ENCODE peak calls at places on chromosomes 11 and 22, in eight cellular contexts. A, P, N, H, B, E, W and S are unnamed samples.

GRCh38 chr22:42296381-42296853 is 26.0 kb upstream of the TCF20 start:
- DNase-seq in W (no peak), P (peak; percentile 59), E (no peak), N (peak; percentile 54), B (peak; percentile 37), H (no peak), A (peak; percentile 63), S (peak; percentile 65)

GRCh38 chr11:10305964-10306918 is 1.4 kb downstream of the ADM start:
- DNase-seq in A (no peak), H (no peak), E (no peak), P (peak; percentile 37), N (peak; percentile 65), W (peak; percentile 36), B (peak; percentile 21), S (no peak)

GRCh38 chr11:93236741-93237675 is 39.2 kb upstream of the SLC36A4 start:
- DNase-seq in W (peak; percentile 36), H (peak; percentile 25), B (peak; percentile 35), A (no peak), N (no peak), E (peak; percentile 55), P (no peak), S (no peak)

GRCh38 chr22:36860821-36861659 is at the start of gene NCF4:
- DNase-seq in B (no peak), N (no peak), H (no peak), E (no peak), A (no peak), W (no peak), P (no peak), S (no peak)

GRCh38 chr11:129681344-129682114 is 134.1 kb upstream of the TMEM45B start:
- DNase-seq in H (no peak), N (no peak), B (no peak), E (no peak), A (no peak), W (no peak), P (no peak), S (no peak)

GRCh38 chr11:14423633-14424032 is 64.7 kb upstream of the RRAS2 start:
- DNase-seq in P (no peak), N (no peak), A (no peak), E (peak; percentile 87), H (no peak), B (no peak), W (peak; percentile 79), S (no peak)

GRCh38 chr11:29534831-29535230 is 482.0 kb downstream of the KCNA4 start:
- DNase-seq in P (no peak), E (no peak), H (no peak), B (no peak), A (no peak), N (no peak), W (peak; percentile 9), S (no peak)

GRCh38 chr11:1193326-1194230 is 29.3 kb upstream of the MUC5B start:
- DNase-seq in B (no peak), E (no peak), P (peak; percentile 24), H (no peak), N (peak; percentile 9), A (peak; percentile 42), W (no peak), S (no peak)

GRCh38 chr11:69662806-69663205 is 12.3 kb downstream of the LTO1 start:
- DNase-seq in N (peak; percentile 10), B (no peak), A (no peak), H (no peak), W (no peak), P (no peak), E (no peak), S (no peak)

GRCh38 chr11:4044971-4045646 is 49.5 kb upstream of the RRM1 start:
- DNase-seq in E (no peak), B (no peak), N (no peak), W (no peak), A (no peak), H (no peak), P (no peak), S (no peak)

GRCh38 chr11:112172362-112172994 is 2.8 kb upstream of the BCO2 start:
- DNase-seq in W (peak; percentile 57), P (no peak), H (no peak), N (no peak), A (no peak), B (no peak), E (peak; percentile 54), S (no peak)

GRCh38 chr11:72598901-72599300 is 75.3 kb downstream of the PDE2A start:
- DNase-seq in B (peak; percentile 62), W (peak; percentile 26), A (no peak), N (peak; percentile 68), E (peak; percentile 32), H (no peak), P (no peak), S (no peak)

GRCh38 chr22:23394525-23395326 is 185.4 kb downstream of the IGLL1 start:
- DNase-seq in B (no peak), A (no peak), P (no peak), N (peak; percentile 9), E (no peak), W (no peak), H (no peak), S (no peak)

GRCh38 chr11:81644239-81644840 is 1089.3 kb downstream of the FAM181B start:
- DNase-seq in H (peak; percentile 67), A (peak; percentile 14), E (peak; percentile 26), P (no peak), N (peak; percentile 12), W (peak; percentile 39), B (no peak), S (peak; percentile 2)

GRCh38 chr22:28034760-28035401 is 115.8 kb upstream of the PITPNB start:
- DNase-seq in E (peak; percentile 74), P (peak; percentile 61), A (peak; percentile 96), B (no peak), H (no peak), N (no peak), W (peak; percentile 49), S (peak; percentile 85)

GRCh38 chr11:35035894-35036408 is 103.0 kb upstream of the CD44 start:
- DNase-seq in E (peak; percentile 96), H (no peak), A (peak; percentile 7), W (peak; percentile 98), N (no peak), P (no peak), B (no peak), S (no peak)

GRCh38 chr11:64334764-64335741 is 5.0 kb upstream of the CCDC88B start:
- DNase-seq in B (peak; percentile 87), P (peak; percentile 51), N (no peak), W (peak; percentile 94), H (peak; percentile 94), A (peak; percentile 87), E (peak; percentile 96), S (no peak)

GRCh38 chr11:65280646-65281045 is 18.9 kb downstream of the POLA2 start:
- DNase-seq in E (peak; percentile 44), N (no peak), A (no peak), W (no peak), P (no peak), B (no peak), H (no peak), S (no peak)

GRCh38 chr22:48084041-48084748 is 1321.7 kb downstream of the TBC1D22A start:
- DNase-seq in W (no peak), N (no peak), B (no peak), A (no peak), H (no peak), P (no peak), E (no peak), S (peak; percentile 9)

GRCh38 chr22:50221410-50222300 is 20.8 kb downstream of the SELENOO start:
- DNase-seq in W (no peak), P (peak; percentile 33), B (no peak), H (no peak), A (no peak), E (no peak), N (no peak), S (no peak)

GRCh38 chr11:9736365-9736764 is 72.5 kb downstream of the SWAP70 start:
- DNase-seq in A (no peak), E (no peak), B (no peak), P (no peak), N (no peak), W (no peak), H (no peak), S (no peak)

GRCh38 chr11:3138178-3139085 is 26.7 kb downstream of the OSBPL5 start:
- DNase-seq in B (no peak), H (no peak), A (no peak), E (no peak), P (peak; percentile 17), W (no peak), N (peak; percentile 50), S (no peak)

GRCh38 chr22:45503071-45503815 is 560 bp downstream of the FBLN1 start:
- DNase-seq in N (peak; percentile 40), W (no peak), E (no peak), P (no peak), B (no peak), A (no peak), H (no peak), S (no peak)

GRCh38 chr11:47257518-47258316 is at the start of gene NR1H3:
- DNase-seq in B (peak; percentile 34), P (peak; percentile 81), N (peak; percentile 82), A (no peak), H (no peak), W (peak; percentile 56), E (peak; percentile 69), S (no peak)

GRCh38 chr11:118156531-118157185 is 4.0 kb upstream of the SCN4B start:
- DNase-seq in E (no peak), B (peak; percentile 16), W (no peak), A (peak; percentile 13), H (no peak), N (no peak), P (no peak), S (no peak)

GRCh38 chr22:30423296-30423958 is 2.1 kb upstream of the MTFP1 start:
- DNase-seq in W (no peak), P (peak; percentile 69), E (peak; percentile 80), N (peak; percentile 76), B (peak; percentile 58), A (no peak), H (no peak), S (no peak)

GRCh38 chr11:30917859-30918478 is 331.8 kb upstream of the MPPED2 start:
- DNase-seq in A (no peak), W (peak; percentile 58), E (peak; percentile 40), P (no peak), B (peak; percentile 24), H (peak; percentile 49), N (no peak), S (peak; percentile 7)

GRCh38 chr11:72812968-72813739 is 1.1 kb upstream of the ATG16L2 start:
- DNase-seq in H (peak; percentile 75), A (peak; percentile 47), E (peak; percentile 75), W (peak; percentile 63), N (peak; percentile 72), P (no peak), B (peak; percentile 75), S (no peak)

GRCh38 chr11:121841487-121842167 is 274.4 kb downstream of the BLID start:
- DNase-seq in W (peak; percentile 99), E (peak; percentile 94), P (peak; percentile 13), B (no peak), A (no peak), N (peak; percentile 12), H (no peak), S (no peak)

GRCh38 chr11:130814440-130815073 is 101.7 kb downstream of the SNX19 start:
- DNase-seq in B (no peak), W (no peak), E (no peak), H (no peak), N (no peak), A (no peak), P (no peak), S (no peak)